ENCODE peak calls at places on chromosomes 2 and 18, in seven cellular contexts. K, O, M, I, C, L and D are unnamed samples.
A peak's percentile ranks its signal among the peaks of the same experiment; 100 is the strongest.

GRCh38 chr2:215436705-215437570 is 1.1 kb upstream of the FN1 start:
- DNase-seq in L (no peak), M (no peak), I (no peak), O (no peak), C (no peak), K (no peak), D (no peak)

GRCh38 chr18:13913205-13913604 is 2.1 kb downstream of the MC2R start:
- DNase-seq in O (no peak), M (no peak), L (peak; percentile 32), C (no peak), K (no peak), I (no peak), D (no peak)

GRCh38 chr2:30026091-30027055 is 105.0 kb upstream of the ALK start:
- DNase-seq in M (peak; percentile 89), I (peak; percentile 45), O (peak; percentile 13), K (no peak), L (peak; percentile 74), C (peak; percentile 4), D (peak; percentile 51)

GRCh38 chr2:72149556-72150156 is 2.0 kb upstream of the CYP26B1 start:
- DNase-seq in C (no peak), I (no peak), O (no peak), M (peak; percentile 49), K (no peak), L (no peak), D (peak; percentile 43)

GRCh38 chr2:122866095-122866494 is 1110.6 kb downstream of the TSN start:
- DNase-seq in C (no peak), M (no peak), L (no peak), K (peak; percentile 15), O (no peak), I (no peak), D (no peak)

GRCh38 chr2:46276652-46277051 is 20.6 kb upstream of the EPAS1 start:
- DNase-seq in L (no peak), I (no peak), C (no peak), K (no peak), O (no peak), M (no peak), D (no peak)

GRCh38 chr2:59884166-59884565 is 669.3 kb downstream of the BCL11A start:
- DNase-seq in O (no peak), C (no peak), K (no peak), M (no peak), L (no peak), I (no peak), D (no peak)

GRCh38 chr2:20608666-20609348 is 42.1 kb downstream of the HS1BP3 start:
- DNase-seq in L (no peak), K (no peak), M (no peak), C (no peak), I (no peak), O (no peak), D (no peak)

GRCh38 chr18:7255054-7255453 is 24.2 kb downstream of the LRRC30 start:
- DNase-seq in O (no peak), C (no peak), I (no peak), K (no peak), L (no peak), M (no peak), D (no peak)

GRCh38 chr2:73939419-73939818 is 12.7 kb downstream of the DGUOK start:
- DNase-seq in K (no peak), M (no peak), I (no peak), L (no peak), C (no peak), O (no peak), D (no peak)

GRCh38 chr18:42087876-42088275 is 132.8 kb downstream of the PIK3C3 start:
- DNase-seq in K (no peak), L (no peak), O (no peak), M (no peak), I (no peak), C (no peak), D (no peak)

GRCh38 chr2:168697668-168698121 is 104.7 kb upstream of the NOSTRIN start:
- DNase-seq in M (no peak), K (no peak), L (no peak), C (no peak), O (no peak), I (no peak), D (peak; percentile 35)

GRCh38 chr2:215530191-215530968 is 94.5 kb upstream of the FN1 start:
- DNase-seq in K (no peak), M (no peak), I (no peak), O (no peak), L (no peak), C (no peak), D (no peak)

GRCh38 chr2:240287011-240287410 is 146.6 kb upstream of the OTOS start:
- DNase-seq in I (no peak), L (peak; percentile 38), M (peak; percentile 33), K (no peak), C (no peak), O (no peak), D (no peak)

GRCh38 chr2:76197842-76198448 is 487.2 kb upstream of the GCFC2 start:
- DNase-seq in K (peak; percentile 20), I (peak; percentile 67), L (peak; percentile 87), M (no peak), C (peak; percentile 19), O (peak; percentile 72), D (no peak)

GRCh38 chr18:11955299-11956029 is 25.8 kb upstream of the IMPA2 start:
- DNase-seq in C (no peak), M (no peak), I (peak; percentile 64), L (no peak), O (peak; percentile 76), K (no peak), D (peak; percentile 22)

GRCh38 chr2:221211653-221212052 is 360.5 kb downstream of the EPHA4 start:
- DNase-seq in O (no peak), L (no peak), M (no peak), C (no peak), I (no peak), K (no peak), D (no peak)

GRCh38 chr2:555164-555922 is 121.9 kb downstream of the TMEM18 start:
- DNase-seq in I (no peak), L (no peak), K (no peak), O (no peak), M (peak; percentile 44), C (no peak), D (peak; percentile 61)

GRCh38 chr2:106885326-106885725 is 641 bp downstream of the ST6GAL2 start:
- DNase-seq in M (peak; percentile 33), O (no peak), C (no peak), L (no peak), I (no peak), K (no peak), D (no peak)

GRCh38 chr2:134522856-134523460 is 195.8 kb downstream of the TMEM163 start:
- DNase-seq in K (no peak), M (peak; percentile 40), L (no peak), C (no peak), O (no peak), I (no peak), D (no peak)
- TF ChIP-seq JUND in K (no peak), M (no peak), L (no peak), C (no peak), O (no peak), I (no peak), D (no peak)

GRCh38 chr2:7693246-7694065 is 776.2 kb downstream of the RNF144A start:
- DNase-seq in O (no peak), K (no peak), C (no peak), L (no peak), I (no peak), M (no peak), D (no peak)

GRCh38 chr2:7692657-7693161 is 775.5 kb downstream of the RNF144A start:
- DNase-seq in O (no peak), M (no peak), I (no peak), K (no peak), C (no peak), L (no peak), D (no peak)

GRCh38 chr2:7694066-7695000 is 777.1 kb downstream of the RNF144A start:
- DNase-seq in O (no peak), K (no peak), L (no peak), M (no peak), C (no peak), I (no peak), D (no peak)

GRCh38 chr2:7701807-7702206 is 784.6 kb downstream of the RNF144A start:
- DNase-seq in I (no peak), L (no peak), C (no peak), M (no peak), O (no peak), K (no peak), D (no peak)

DNA sequence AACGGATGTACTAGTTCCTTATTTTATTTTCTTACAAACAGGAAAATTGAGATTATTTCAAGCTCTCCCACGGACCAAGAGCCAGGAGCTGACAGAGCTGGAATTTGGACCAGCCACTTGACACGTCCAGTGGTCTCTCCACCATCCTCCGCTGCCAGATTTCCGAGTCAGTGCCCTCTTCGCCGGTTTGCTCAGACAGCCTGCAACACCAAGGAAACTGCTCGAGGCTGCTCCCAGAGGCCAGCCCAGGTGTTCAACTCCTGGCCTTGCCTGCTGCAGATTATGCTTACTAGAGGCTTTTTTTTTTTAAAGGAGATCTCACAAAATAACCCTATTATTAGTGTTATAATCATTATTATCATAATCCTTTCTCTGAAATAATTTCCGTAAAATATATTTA is 779.8 kb downstream of the RNF144A start:
- DNase-seq in L (no peak), I (no peak), O (no peak), K (no peak), C (no peak), M (no peak), D (no peak)
- TF ChIP-seq JUND in L (no peak), I (no peak), O (no peak), K (no peak), C (no peak), M (no peak), D (no peak)

GRCh38 chr2:237025090-237025865 is 60.4 kb upstream of the COPS8 start:
- DNase-seq in I (no peak), M (no peak), K (no peak), L (no peak), O (peak; percentile 80), C (peak; percentile 37), D (no peak)

GRCh38 chr2:237024255-237024654 is 61.4 kb upstream of the COPS8 start:
- DNase-seq in L (no peak), I (no peak), K (no peak), O (no peak), M (no peak), C (no peak), D (no peak)

GRCh38 chr2:237022533-237022932 is 63.2 kb upstream of the COPS8 start:
- DNase-seq in O (no peak), M (no peak), I (no peak), K (no peak), L (no peak), C (no peak), D (peak; percentile 78)

DNA sequence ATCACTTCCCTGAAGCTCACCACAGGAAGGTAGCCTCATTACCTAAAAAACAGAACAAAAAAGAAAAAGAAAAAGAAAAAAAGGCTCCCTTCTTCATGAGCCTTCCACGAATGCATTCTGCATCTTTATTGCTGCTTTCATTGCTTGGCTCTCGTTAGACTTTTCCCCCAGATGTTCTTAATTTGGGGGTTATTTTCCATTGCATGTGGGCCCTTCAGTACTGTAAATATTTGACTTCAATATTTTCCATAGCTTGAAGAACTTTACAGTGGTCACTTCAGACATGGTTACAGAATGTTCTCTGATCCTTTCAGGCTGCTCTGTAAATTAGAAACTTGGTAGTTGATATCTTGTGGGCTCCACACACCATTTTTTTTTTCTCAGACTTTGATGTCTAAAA is 65.6 kb upstream of the COPS8 start:
- DNase-seq in O (no peak), I (no peak), L (no peak), M (no peak), K (no peak), C (no peak), D (no peak)
- TF ChIP-seq JUND in O (no peak), I (no peak), L (no peak), M (no peak), K (no peak), C (no peak), D (no peak)

GRCh38 chr2:203077458-203077857 is 62.8 kb downstream of the NBEAL1 start:
- DNase-seq in I (no peak), L (no peak), M (no peak), C (no peak), K (no peak), O (no peak), D (no peak)
- TF ChIP-seq JUND in I (no peak), L (no peak), M (no peak), C (no peak), K (no peak), O (no peak), D (no peak)